ENCODE peak calls at places on chromosomes 13 and 19, in seven cellular contexts. J is ACHN, W is vagina, Z is thoracic aorta, R is GM12865, Q is NCI-H1048, X is B cell. Y is an unnamed sample.
A peak's percentile ranks its signal among the peaks of the same experiment; 100 is the strongest.

GRCh38 chr13:48112896-48113525 is 18.1 kb upstream of the MED4 start:
- DNase-seq in X (no peak), Q (no peak), R (no peak), Z (no peak), W (no peak), J (no peak), Y (no peak)

GRCh38 chr13:46751811-46752635 is 44.9 kb downstream of the ESD start:
- DNase-seq in W (no peak), Z (no peak), R (peak; percentile 43), J (peak; percentile 15), Q (no peak), X (peak; percentile 16), Y (no peak)

GRCh38 chr19:18202759-18203407 is 959 bp downstream of the RAB3A start:
- DNase-seq in X (peak; percentile 46), Z (no peak), Q (no peak), J (no peak), R (peak; percentile 56), W (no peak), Y (peak; percentile 39)

GRCh38 chr19:27876489-27876888 is 1336.5 kb downstream of the UQCRFS1 start:
- DNase-seq in J (no peak), R (no peak), Z (no peak), W (peak; percentile 54), Q (no peak), X (no peak), Y (no peak)

GRCh38 chr19:33430674-33431277 is 57.3 kb downstream of the CEBPG start:
- DNase-seq in Q (peak; percentile 11), W (no peak), R (peak; percentile 67), X (peak; percentile 62), Z (no peak), J (peak; percentile 53), Y (peak; percentile 72)

GRCh38 chr13:27203186-27203585 is 31.6 kb upstream of the USP12 start:
- DNase-seq in W (no peak), R (no peak), Z (no peak), J (no peak), X (no peak), Q (no peak), Y (no peak)

GRCh38 chr19:32231691-32232090 is 113.7 kb upstream of the ZNF507 start:
- DNase-seq in Q (no peak), Z (no peak), W (peak; percentile 77), J (no peak), R (no peak), X (no peak), Y (no peak)

GRCh38 chr19:50797429-50798115 is 7.4 kb downstream of the ACP4 start:
- DNase-seq in Z (no peak), R (no peak), X (peak; percentile 30), Q (no peak), J (no peak), W (no peak), Y (no peak)

GRCh38 chr19:58352760-58353671 is at the start of gene A1BG:
- DNase-seq in Q (no peak), W (no peak), R (no peak), Z (no peak), J (no peak), X (peak; percentile 17), Y (no peak)

GRCh38 chr13:46388308-46388707 is 1.3 kb upstream of the RUBCNL start:
- DNase-seq in J (no peak), R (no peak), X (no peak), W (no peak), Q (no peak), Z (no peak), Y (no peak)

GRCh38 chr19:35509861-35510625 is 3.4 kb downstream of the DMKN start:
- DNase-seq in Z (no peak), R (peak; percentile 75), W (no peak), J (peak; percentile 70), X (peak; percentile 92), Q (no peak), Y (peak; percentile 93)

GRCh38 chr13:112870737-112871287 is 98.2 kb upstream of the MCF2L start:
- DNase-seq in Z (no peak), W (no peak), Q (no peak), J (no peak), R (no peak), X (no peak), Y (no peak)

GRCh38 chr13:114089751-114090400 is 42.5 kb downstream of the RASA3 start:
- DNase-seq in R (no peak), Q (no peak), X (no peak), W (no peak), J (no peak), Z (no peak), Y (no peak)